ENCODE peak calls at places on chromosome 22, in seven cellular contexts. H is nucleus accumbens, U is nephron progenitor cell, X is T-helper 17 cell, V is ELF-1, Z is Calu3, G is hippocampal formation. A is an unnamed sample.
A peak's percentile ranks its signal among the peaks of the same experiment; 100 is the strongest.

GRCh38 chr22:35432226-35432905 is 32.4 kb downstream of the MCM5 start:
- DNase-seq in V (no peak), U (no peak), H (peak; percentile 21), X (no peak), G (no peak), Z (no peak), A (no peak)

GRCh38 chr22:49954354-49954753 is 6.2 kb upstream of the PIM3 start:
- DNase-seq in V (no peak), Z (no peak), X (no peak), G (no peak), U (no peak), H (peak; percentile 37), A (peak; percentile 52)

GRCh38 chr22:41197808-41198585 is 7.1 kb upstream of the L3MBTL2 start:
- DNase-seq in X (peak; percentile 29), V (peak; percentile 68), G (no peak), Z (peak; percentile 66), H (peak; percentile 32), U (peak; percentile 34), A (no peak)

GRCh38 chr22:39180566-39180965 is 28.1 kb upstream of the CBX7 start:
- DNase-seq in X (no peak), G (no peak), Z (no peak), H (no peak), V (no peak), U (no peak), A (no peak)

GRCh38 chr22:48756146-48757111 is 1071.2 kb downstream of the BRD1 start:
- DNase-seq in G (no peak), Z (no peak), H (no peak), X (no peak), V (peak; percentile 2), U (no peak), A (no peak)

GRCh38 chr22:41775976-41776375 is 24.5 kb upstream of the CCDC134 start:
- DNase-seq in U (no peak), Z (no peak), G (no peak), V (no peak), H (no peak), X (no peak), A (no peak)

GRCh38 chr22:49460662-49461371 is 366.9 kb downstream of the BRD1 start:
- DNase-seq in U (no peak), H (no peak), V (no peak), X (no peak), G (no peak), Z (no peak), A (no peak)

GRCh38 chr22:37222440-37222971 is 10.2 kb upstream of the SSTR3 start:
- DNase-seq in G (no peak), H (no peak), Z (no peak), U (no peak), X (no peak), V (no peak), A (no peak)

GRCh38 chr22:43006016-43006505 is 8.9 kb downstream of the PACSIN2 start:
- DNase-seq in U (no peak), V (no peak), H (no peak), X (no peak), Z (no peak), G (no peak), A (no peak)

GRCh38 chr22:22060200-22061084 is 77.9 kb upstream of the TOP3B start:
- DNase-seq in G (no peak), Z (peak; percentile 85), X (peak; percentile 34), U (peak; percentile 86), H (peak; percentile 73), V (peak; percentile 75), A (no peak)

GRCh38 chr22:29827091-29827490 is 11.0 kb downstream of the ASCC2 start:
- DNase-seq in V (no peak), Z (no peak), H (no peak), U (no peak), G (no peak), X (no peak), A (no peak)

GRCh38 chr22:17319541-17319940 is 49.7 kb upstream of the CECR2 start:
- DNase-seq in X (no peak), H (no peak), U (no peak), V (peak; percentile 62), G (no peak), Z (no peak), A (no peak)

GRCh38 chr22:36238348-36239149 is 778 bp downstream of the APOL2 start:
- DNase-seq in V (no peak), X (no peak), G (no peak), H (no peak), U (no peak), Z (no peak), A (no peak)

GRCh38 chr22:17266261-17266971 is 47.2 kb upstream of the ADA2 start:
- DNase-seq in U (peak; percentile 57), H (peak; percentile 23), V (peak; percentile 91), Z (peak; percentile 10), X (no peak), G (no peak), A (peak; percentile 33)

GRCh38 chr22:36201630-36202312 is at the start of gene APOL4:
- DNase-seq in X (no peak), H (peak; percentile 20), Z (no peak), G (no peak), U (no peak), V (no peak), A (peak; percentile 28)

A was measured in hypothalamus.